ENCODE peak calls at places on chromosomes 7 and 10, in five cellular contexts. Y is pancreas, U is mesendoderm, H is A673, R is HCT116. V is an unnamed sample.

GRCh38 chr10:77763453-77764430 is 126.1 kb upstream of the KCNMA1 start:
- DNase-seq in Y (no peak), U (peak; percentile 50), H (no peak), R (no peak), V (no peak)

GRCh38 chr10:132468651-132469050 is 68.9 kb upstream of the INPP5A start:
- DNase-seq in Y (no peak), U (no peak), H (no peak), R (no peak), V (no peak)

GRCh38 chr10:33333260-33334169 is 952 bp downstream of the NRP1 start:
- DNase-seq in Y (no peak), U (no peak), H (no peak), R (no peak), V (no peak)

GRCh38 chr7:80876894-80877414 is 41.9 kb downstream of the SEMA3C start:
- DNase-seq in Y (no peak), U (peak; percentile 21), H (peak; percentile 77), R (peak; percentile 36), V (no peak)

GRCh38 chr7:25173184-25173583 is 48.1 kb upstream of the CYCS start:
- DNase-seq in Y (no peak), U (no peak), H (no peak), R (no peak), V (no peak)

GRCh38 chr10:33126118-33126517 is 168.1 kb upstream of the ITGB1 start:
- DNase-seq in Y (no peak), U (peak; percentile 54), H (no peak), R (no peak), V (no peak)

GRCh38 chr10:44332465-44332864 is 52.4 kb downstream of the CXCL12 start:
- DNase-seq in Y (no peak), U (no peak), H (no peak), R (no peak), V (no peak)

GRCh38 chr10:49349390-49349789 is 46.5 kb downstream of the DRGX start:
- DNase-seq in Y (no peak), U (no peak), H (no peak), R (no peak), V (no peak)

GRCh38 chr10:27153855-27154198 is 357 bp downstream of the YME1L1 start:
- DNase-seq in Y (no peak), U (peak; percentile 47), H (peak; percentile 25), R (no peak), V (no peak)

GRCh38 chr7:41708621-41709358 is 5.9 kb upstream of the INHBA start:
- DNase-seq in Y (no peak), U (no peak), H (no peak), R (no peak), V (no peak)

GRCh38 chr10:71581376-71581775 is 138.2 kb downstream of the C10orf105 start:
- DNase-seq in Y (no peak), U (no peak), H (no peak), R (no peak), V (no peak)

GRCh38 chr7:108091461-108091831 is 38.7 kb downstream of the LAMB4 start:
- DNase-seq in Y (no peak), U (peak; percentile 40), H (no peak), R (no peak), V (no peak)

GRCh38 chr10:19974138-19974537 is 157.9 kb downstream of the PLXDC2 start:
- DNase-seq in Y (no peak), U (no peak), H (no peak), R (no peak), V (no peak)

GRCh38 chr10:43125881-43126731 is 12.1 kb upstream of the CSGALNACT2 start:
- DNase-seq in Y (peak; percentile 8), U (no peak), H (no peak), R (no peak), V (no peak)

DNA sequence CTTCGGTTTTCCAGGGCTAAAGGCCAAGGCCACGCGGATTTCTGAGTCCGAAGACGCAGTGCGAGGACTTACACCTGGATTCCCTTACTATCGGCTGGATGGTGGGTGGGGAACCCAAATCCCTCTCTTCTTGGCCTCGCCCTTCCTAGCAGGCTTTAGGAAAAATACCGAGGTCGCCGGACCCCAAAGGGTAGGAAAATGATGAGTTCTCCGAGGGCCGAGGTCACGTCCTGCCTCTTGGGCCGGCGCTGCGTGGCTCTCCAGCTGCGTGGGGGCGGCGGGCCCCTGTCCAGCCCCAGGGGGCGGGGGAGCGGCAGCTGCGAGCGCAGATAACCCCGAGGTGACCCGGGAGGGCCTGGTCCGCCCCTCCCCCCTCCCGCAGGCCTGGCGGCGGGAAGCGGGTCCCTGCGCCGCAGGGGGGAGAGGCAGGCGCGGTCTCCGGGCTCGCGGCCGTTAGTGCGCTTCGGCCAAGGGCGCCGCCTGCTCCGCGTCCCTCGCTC is 805 bp upstream of the HMX3 start:
- DNase-seq in Y (no peak), U (no peak), H (no peak), R (no peak), V (no peak)
- H3K4me1 ChIP-seq in Y (no peaks in the 10 kb centered on the region), U (peaks cover 7% of the 10 kb centered on the region), H (peaks cover 29% of the 10 kb centered on the region), R (peaks cover 5% of the 10 kb centered on the region), V (peaks cover 2% of the 10 kb centered on the region)

DNA sequence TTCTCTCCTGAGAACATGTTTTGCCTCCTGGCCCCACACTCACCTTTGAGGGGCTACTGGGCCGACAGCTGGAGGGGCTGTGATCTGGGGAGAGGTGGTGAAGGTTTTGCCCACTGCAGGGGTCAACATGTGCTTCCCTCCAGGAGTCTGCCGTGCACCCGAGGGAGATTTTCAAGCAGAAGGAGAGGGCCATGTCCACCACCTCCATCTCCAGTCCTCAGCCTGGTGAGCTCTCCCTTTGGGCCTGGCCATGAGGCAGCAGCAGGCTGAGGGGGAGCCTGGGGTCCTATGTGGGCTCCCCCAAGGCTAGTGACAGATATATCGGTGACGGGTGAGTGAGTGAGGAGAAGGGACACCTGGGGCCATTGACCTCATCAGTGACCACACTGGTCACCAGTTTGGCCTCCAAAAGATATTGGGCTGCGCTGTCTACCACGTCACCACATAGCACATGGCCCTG is 6.6 kb downstream of the PGAM2 start:
- DNase-seq in Y (no peak), U (no peak), H (no peak), R (no peak), V (no peak)
- H3K36me3 ChIP-seq in Y (peaks cover 9% of the 10 kb centered on the region), U (peaks cover 7% of the 10 kb centered on the region), H (peaks cover 53% of the 10 kb centered on the region), R (peaks cover 28% of the 10 kb centered on the region), V (peaks cover 18% of the 10 kb centered on the region)

GRCh38 chr7:150371131-150371995 is 2.7 kb downstream of the REPIN1 start:
- DNase-seq in Y (no peak), U (no peak), H (no peak), R (no peak), V (no peak)
- H3K4me1 ChIP-seq in Y (peaks cover 18% of the 10 kb centered on the region), U (peaks cover 12% of the 10 kb centered on the region), H (peaks cover 30% of the 10 kb centered on the region), R (peaks cover 13% of the 10 kb centered on the region), V (peaks cover 7% of the 10 kb centered on the region)

GRCh38 chr7:159147687-159148086 is 3.0 kb upstream of the VIPR2 start:
- DNase-seq in Y (no peak), U (no peak), H (no peak), R (no peak), V (no peak)
- H3K36me3 ChIP-seq in Y (no peaks in the 10 kb centered on the region), U (no peaks in the 10 kb centered on the region), H (no peaks in the 10 kb centered on the region), R (no peaks in the 10 kb centered on the region), V (no peaks in the 10 kb centered on the region)

GRCh38 chr7:135938563-135938962 is 38.6 kb downstream of the MTPN start:
- DNase-seq in Y (no peak), U (no peak), H (no peak), R (no peak), V (no peak)
- H3K4me1 ChIP-seq in Y (no peaks in the 10 kb centered on the region), U (peaks cover 8% of the 10 kb centered on the region), H (peaks cover 9% of the 10 kb centered on the region), R (no peaks in the 10 kb centered on the region), V (peaks cover 32% of the 10 kb centered on the region)

GRCh38 chr10:128125416-128125943 is 743 bp downstream of the MKI67 start:
- DNase-seq in Y (no peak), U (peak; percentile 28), H (no peak), R (no peak), V (no peak)

GRCh38 chr10:128121750-128122412 is 4.3 kb downstream of the MKI67 start:
- DNase-seq in Y (no peak), U (no peak), H (peak; percentile 25), R (no peak), V (no peak)

GRCh38 chr10:128125944-128126764 is at the start of gene MKI67:
- DNase-seq in Y (peak; percentile 65), U (peak; percentile 95), H (peak; percentile 98), R (peak; percentile 88), V (peak; percentile 88)

GRCh38 chr10:128123853-128124252 is 2.4 kb downstream of the MKI67 start:
- DNase-seq in Y (no peak), U (no peak), H (no peak), R (no peak), V (no peak)

DNA sequence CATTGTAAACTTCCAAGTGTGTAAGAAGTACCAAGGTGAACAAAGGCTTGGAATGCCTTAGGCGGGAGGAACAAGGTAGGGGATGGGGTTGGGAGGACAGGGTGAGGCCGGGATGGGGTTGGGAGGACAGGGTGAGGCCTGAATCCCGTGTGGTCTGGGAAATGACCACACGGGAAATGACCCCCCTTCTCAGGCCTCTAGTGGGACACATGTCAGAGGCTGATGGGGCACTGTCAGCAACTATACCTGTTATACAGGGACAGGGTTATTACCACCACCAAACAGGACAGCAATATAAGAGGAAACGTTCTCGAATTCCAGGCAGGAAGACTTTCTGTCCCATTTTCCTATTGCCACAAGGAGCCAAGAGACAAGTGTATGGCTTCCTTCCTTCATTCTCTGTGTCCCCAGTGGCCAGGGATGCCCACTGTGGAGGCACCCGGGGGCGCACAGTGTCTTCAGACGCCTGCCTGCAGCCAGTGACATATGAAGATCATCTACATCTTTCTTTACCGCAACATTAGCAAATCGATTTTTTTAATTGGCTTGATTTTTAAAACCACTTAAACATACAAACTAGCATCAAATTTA is 1.3 kb downstream of the MKI67 start:
- DNase-seq in Y (no peak), U (peak; percentile 3), H (no peak), R (no peak), V (no peak)
- H3K36me3 ChIP-seq in Y (no peaks in the 10 kb centered on the region), U (no peaks in the 10 kb centered on the region), H (peaks cover 52% of the 10 kb centered on the region), R (peaks cover 40% of the 10 kb centered on the region), V (no peaks in the 10 kb centered on the region)

GRCh38 chr10:103696411-103697145 is 158.8 kb downstream of the SH3PXD2A start:
- DNase-seq in Y (no peak), U (peak; percentile 97), H (peak; percentile 82), R (peak; percentile 83), V (peak; percentile 53)
- H3K4me1 ChIP-seq in Y (no peaks in the 10 kb centered on the region), U (peaks cover 13% of the 10 kb centered on the region), H (peaks cover 31% of the 10 kb centered on the region), R (peaks cover 37% of the 10 kb centered on the region), V (no peaks in the 10 kb centered on the region)

DNA sequence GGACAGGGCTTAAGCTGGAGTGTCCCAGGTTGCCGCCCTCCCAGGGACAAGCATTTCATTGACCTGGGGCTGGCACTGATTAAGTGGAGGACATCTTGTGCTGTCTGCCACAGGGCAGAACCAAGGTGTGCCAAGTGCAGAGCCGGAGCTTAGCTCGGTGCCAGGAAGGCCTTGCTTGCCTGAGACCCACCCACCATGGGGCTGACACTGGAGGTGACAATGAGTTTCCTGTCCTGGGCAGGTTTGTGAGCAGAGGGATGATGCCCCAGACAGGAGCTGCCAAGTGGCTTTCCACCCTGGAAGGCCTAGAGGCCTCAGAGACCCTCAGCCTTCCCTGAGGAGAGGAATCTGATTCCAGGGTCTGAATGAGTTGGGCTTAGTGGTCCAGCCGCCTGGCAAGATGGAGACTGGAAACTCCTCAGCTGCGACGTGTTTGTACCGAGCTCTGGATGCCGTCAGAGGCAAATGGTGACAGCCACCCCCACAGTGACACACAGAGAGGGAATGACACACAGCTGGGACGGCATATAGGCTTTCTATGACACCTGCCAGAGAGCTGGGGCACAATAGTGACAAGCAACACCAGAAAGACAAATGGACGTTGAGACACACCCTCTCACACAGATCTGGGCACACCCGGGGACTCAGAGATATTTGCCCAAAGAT is 2.6 kb downstream of the ADCYAP1R1 start:
- DNase-seq in Y (no peak), U (no peak), H (no peak), R (no peak), V (no peak)
- H3K36me3 ChIP-seq in Y (no peaks in the 10 kb centered on the region), U (no peaks in the 10 kb centered on the region), H (no peaks in the 10 kb centered on the region), R (no peaks in the 10 kb centered on the region), V (no peaks in the 10 kb centered on the region)